ENCODE peak calls at places on chromosomes 2 and 18, in nine cellular contexts. P is gastrocnemius medialis; M is heart right ventricle; E is neural progenitor cell; J is naive thymus-derived CD4-positive, alpha-beta T cell; V is neuronal stem cell; F is CD8-positive, alpha-beta memory T cell; D is colonic mucosa; B is psoas muscle. A is an unnamed sample. For H3K4me1, the result is how much of the 10 kb centered on the place peaks cover.

GRCh38 chr18:46253498-46253897 is 149.3 kb downstream of the HAUS1 start:
- DNase-seq in P (no peak), M (no peak), E (no peak), J (no peak), V (no peak), F (no peak), D (no peak), B (peak), A (no peak)

GRCh38 chr2:95207111-95207961 is at the start of gene ZNF892:
- DNase-seq in P (peak), M (peak), E (peak), J (peak), V (peak), F (peak), D (peak), B (peak), A (peak)

GRCh38 chr18:32771871-32772499 is 838 bp downstream of the KLHL14 start:
- DNase-seq in P (no peak), M (peak), E (peak), J (no peak), V (no peak), F (no peak), D (no peak), B (no peak), A (no peak)

GRCh38 chr18:31828613-31829012 is 67.9 kb upstream of the SLC25A52 start:
- DNase-seq in P (no peak), M (no peak), E (no peak), J (no peak), V (no peak), F (no peak), D (no peak), B (no peak), A (no peak)

GRCh38 chr2:28419003-28419704 is 26.5 kb downstream of the FOSL2 start:
- DNase-seq in P (no peak), M (no peak), E (peak), J (no peak), V (no peak), F (no peak), D (no peak), B (no peak), A (no peak)

GRCh38 chr2:157223624-157224205 is 33.8 kb upstream of the GALNT5 start:
- DNase-seq in P (no peak), M (no peak), E (no peak), J (no peak), V (no peak), F (no peak), D (no peak), B (no peak), A (no peak)

GRCh38 chr2:60331106-60331809 is 222.2 kb downstream of the BCL11A start:
- DNase-seq in P (no peak), M (no peak), E (no peak), J (no peak), V (no peak), F (no peak), D (no peak), B (no peak), A (no peak)

GRCh38 chr2:27298391-27299080 is 9.7 kb downstream of the UCN start:
- DNase-seq in P (no peak), M (no peak), E (no peak), J (no peak), V (no peak), F (no peak), D (no peak), B (no peak), A (no peak)

GRCh38 chr2:184113691-184114403 is 484.5 kb upstream of the ZNF804A start:
- DNase-seq in P (no peak), M (no peak), E (no peak), J (no peak), V (no peak), F (no peak), D (no peak), B (no peak), A (no peak)

GRCh38 chr2:71609958-71610357 is 156.6 kb downstream of the DYSF start:
- DNase-seq in P (no peak), M (no peak), E (no peak), J (no peak), V (no peak), F (no peak), D (peak), B (no peak), A (no peak)

GRCh38 chr2:16475581-16475980 is 190.1 kb downstream of the CYRIA start:
- DNase-seq in P (no peak), M (no peak), E (no peak), J (no peak), V (no peak), F (no peak), D (no peak), B (no peak), A (no peak)

GRCh38 chr2:150599889-150600288 is 112.4 kb upstream of the RND3 start:
- DNase-seq in P (no peak), M (no peak), E (no peak), J (no peak), V (no peak), F (no peak), D (no peak), B (no peak), A (no peak)

GRCh38 chr18:45167631-45168225 is 447.5 kb upstream of the SLC14A2 start:
- DNase-seq in P (no peak), M (no peak), E (no peak), J (no peak), V (no peak), F (no peak), D (no peak), B (no peak), A (no peak)

GRCh38 chr2:168684921-168685618 is 117.4 kb upstream of the NOSTRIN start:
- DNase-seq in P (no peak), M (no peak), E (no peak), J (no peak), V (no peak), F (no peak), D (no peak), B (no peak), A (no peak)

GRCh38 chr2:168793596-168793995 is 8.8 kb upstream of the NOSTRIN start:
- DNase-seq in P (no peak), M (no peak), E (no peak), J (no peak), V (no peak), F (no peak), D (no peak), B (no peak), A (no peak)

GRCh38 chr2:8796315-8796848 is 41.0 kb downstream of the KIDINS220 start:
- DNase-seq in P (no peak), M (no peak), E (no peak), J (no peak), V (no peak), F (no peak), D (no peak), B (no peak), A (no peak)

GRCh38 chr18:59963229-59963628 is 63.4 kb downstream of the PMAIP1 start:
- DNase-seq in P (no peak), M (no peak), E (no peak), J (no peak), V (no peak), F (no peak), D (no peak), B (no peak), A (no peak)

GRCh38 chr2:232132179-232132578 is 170.7 kb downstream of the DIS3L2 start:
- DNase-seq in P (no peak), M (no peak), E (no peak), J (no peak), V (no peak), F (no peak), D (no peak), B (no peak), A (no peak)

GRCh38 chr2:17272170-17272569 is 246.1 kb downstream of the RAD51AP2 start:
- DNase-seq in P (no peak), M (no peak), E (no peak), J (no peak), V (no peak), F (no peak), D (no peak), B (no peak), A (no peak)

GRCh38 chr2:150076281-150076680 is 411.2 kb downstream of the RND3 start:
- DNase-seq in P (no peak), M (no peak), E (no peak), J (no peak), V (no peak), F (no peak), D (no peak), B (no peak), A (no peak)

GRCh38 chr2:218513676-218514075 is 54.5 kb downstream of the USP37 start:
- DNase-seq in P (no peak), M (no peak), E (no peak), J (no peak), V (no peak), F (no peak), D (no peak), B (no peak), A (no peak)

GRCh38 chr2:218516614-218517013 is 51.5 kb downstream of the USP37 start:
- DNase-seq in P (no peak), M (no peak), E (peak), J (peak), V (no peak), F (no peak), D (no peak), B (no peak), A (peak)

GRCh38 chr2:218518876-218519275 is 49.3 kb downstream of the USP37 start:
- DNase-seq in P (no peak), M (no peak), E (no peak), J (no peak), V (no peak), F (no peak), D (no peak), B (no peak), A (no peak)

DNA sequence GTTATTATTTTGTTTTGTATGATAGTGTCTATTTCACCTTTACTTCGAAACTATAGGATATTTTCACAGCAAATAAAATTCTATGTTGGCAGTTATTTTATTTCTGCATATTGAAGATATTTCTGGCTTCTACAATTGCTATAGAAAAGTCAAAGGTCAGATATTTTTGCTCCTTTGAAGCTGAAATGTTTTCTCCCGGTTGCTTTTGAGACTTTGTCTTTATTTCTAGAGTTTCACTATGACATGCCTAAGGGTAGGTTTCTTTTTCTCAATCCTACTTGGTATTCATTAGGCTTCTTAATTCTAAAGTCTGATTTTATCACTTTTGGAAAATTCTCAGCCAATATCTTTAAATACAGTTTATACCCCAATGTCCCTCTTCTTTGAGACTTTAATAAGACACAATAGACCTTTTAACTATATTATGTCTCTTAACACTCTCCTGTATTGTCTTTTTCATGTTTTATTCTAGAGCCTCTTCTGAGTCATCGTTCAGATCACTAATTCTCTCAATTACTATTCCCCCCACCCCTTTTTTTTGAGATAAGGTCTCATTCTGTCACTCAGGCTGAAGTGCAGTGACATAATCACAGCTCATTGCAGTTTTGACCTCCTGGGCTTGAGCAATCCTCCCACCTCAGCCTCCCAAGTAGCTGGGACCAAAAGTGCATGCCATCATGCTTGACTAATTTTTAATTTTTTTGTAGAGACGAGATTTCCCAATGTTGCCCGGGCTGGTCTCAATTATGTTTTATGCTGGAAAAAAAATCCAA is 50.5 kb downstream of the USP37 start:
- DNase-seq in P (no peak), M (no peak), E (no peak), J (no peak), V (no peak), F (no peak), D (no peak), B (no peak), A (no peak)
- H3K27ac ChIP-seq in P (no peak), M (no peak), E (no peak), J (no peak), V (no peak), F (no peak), D (no peak), B (no peak), A (no peak)

DNA sequence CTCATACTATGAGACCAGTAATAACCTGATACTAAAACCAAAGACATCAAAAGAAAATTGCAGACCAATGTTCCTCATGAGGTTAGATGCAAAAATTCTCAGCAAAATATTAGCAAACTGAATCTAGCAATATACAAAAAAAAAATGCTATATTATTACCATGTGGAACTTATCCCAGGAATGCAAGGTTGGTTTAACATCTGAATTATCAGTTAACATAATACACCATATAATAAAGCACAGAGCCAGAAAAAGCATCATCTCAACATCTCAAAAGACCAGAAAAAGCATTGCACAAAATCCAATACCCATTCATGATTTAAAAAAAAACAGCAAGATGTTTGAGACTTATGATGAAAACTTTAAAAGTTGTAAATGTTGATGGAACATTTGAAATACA is 8.3 kb upstream of the ZCCHC2 start:
- DNase-seq in P (no peak), M (no peak), E (no peak), J (no peak), V (no peak), F (no peak), D (no peak), B (no peak), A (no peak)
- H3K4me3 ChIP-seq in P (no peak), M (no peak), E (no peak), J (no peak), V (no peak), F (no peak), D (no peak), B (no peak), A (no peak)

DNA sequence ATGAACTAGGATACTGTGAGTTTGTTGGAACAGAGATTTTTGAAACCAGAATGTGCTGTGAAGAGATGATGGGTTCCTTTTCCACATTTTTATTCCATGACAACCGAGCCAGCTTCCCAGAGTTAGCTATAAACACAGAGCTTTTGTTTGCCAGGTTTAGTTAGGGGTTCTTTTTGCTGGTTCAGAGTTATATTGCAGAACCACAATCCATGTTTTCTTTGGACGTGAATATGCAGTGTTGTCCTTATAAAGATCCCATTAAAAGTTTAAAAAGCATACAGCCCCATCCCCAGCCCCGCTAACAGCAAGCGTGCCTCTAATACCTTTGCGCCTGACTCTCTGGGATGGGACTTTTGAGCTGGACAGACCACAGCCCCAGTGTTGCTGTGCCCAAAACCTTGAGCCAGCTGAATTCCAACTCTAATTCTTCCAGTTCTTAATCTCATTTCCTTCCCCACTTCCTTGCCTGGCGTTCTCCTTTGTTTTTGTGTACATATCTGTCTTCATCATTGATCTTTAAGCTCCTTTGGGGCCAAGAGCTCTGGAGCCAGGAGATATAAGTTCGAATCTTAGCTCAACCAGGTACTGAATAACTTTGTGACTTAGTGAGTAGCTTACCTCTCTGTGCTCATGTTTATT is 72.3 kb downstream of the SPATS2L start:
- DNase-seq in P (no peak), M (no peak), E (peak), J (no peak), V (no peak), F (no peak), D (no peak), B (no peak), A (no peak)
- H3K4me1 ChIP-seq in P (half or more), M (half or more), E (half or more), J (under half), V (under half), F (under half), D (under half), B (under half), A (half or more)

GRCh38 chr18:58125756-58126155 is 81.7 kb downstream of the NEDD4L start:
- DNase-seq in P (no peak), M (no peak), E (no peak), J (no peak), V (no peak), F (no peak), D (no peak), B (no peak), A (no peak)

GRCh38 chr18:58128286-58129018 is 84.4 kb downstream of the NEDD4L start:
- DNase-seq in P (no peak), M (no peak), E (no peak), J (no peak), V (no peak), F (no peak), D (peak), B (no peak), A (no peak)

GRCh38 chr18:58129019-58129374 is 85.0 kb downstream of the NEDD4L start:
- DNase-seq in P (no peak), M (no peak), E (no peak), J (no peak), V (no peak), F (no peak), D (peak), B (no peak), A (no peak)

GRCh38 chr18:58124475-58124874 is 80.4 kb downstream of the NEDD4L start:
- DNase-seq in P (no peak), M (no peak), E (no peak), J (no peak), V (no peak), F (no peak), D (no peak), B (no peak), A (no peak)

DNA sequence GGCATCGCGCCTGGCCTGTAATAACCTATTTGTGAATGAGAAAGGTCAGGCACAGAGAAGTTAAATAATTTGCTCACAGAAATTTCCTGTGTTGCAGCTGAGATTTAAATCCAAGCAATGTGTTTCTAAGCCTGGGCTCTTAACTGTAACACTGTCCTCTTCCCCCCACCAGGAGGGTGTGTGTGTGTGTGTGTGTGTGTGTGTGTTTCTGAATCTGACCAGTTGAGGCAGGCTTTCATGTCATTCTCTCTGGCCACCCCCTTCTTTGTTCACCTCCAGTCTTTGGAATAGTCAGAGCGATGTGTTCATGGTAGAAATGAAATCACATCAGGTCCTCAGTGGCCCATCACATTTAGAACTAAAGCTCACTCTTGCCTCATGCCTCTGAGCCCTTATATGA is 81.2 kb downstream of the NEDD4L start:
- DNase-seq in P (no peak), M (no peak), E (peak), J (no peak), V (no peak), F (no peak), D (no peak), B (no peak), A (no peak)
- H3K27ac ChIP-seq in P (no peak), M (no peak), E (no peak), J (no peak), V (no peak), F (no peak), D (no peak), B (no peak), A (no peak)

A was measured in CD4-positive, alpha-beta memory T cell.